ENCODE peak calls at places on chromosome X, in four cellular contexts. E is naive thymus-derived CD4-positive, alpha-beta T cell; J is D341Med; Z is stimulated activated CD8-positive, alpha-beta memory T cell treated with anti-CD3 and anti-CD28 coated beads, Interleukin-2, amount 100 ng/mL, for 48 hours. G is an unnamed sample.

GRCh38 chrX:38375888-38376287 is 23.5 kb downstream of the OTC start:
- DNase-seq in E (no peak), J (peak), Z (no peak), G (peak)

GRCh38 chrX:13051529-13052172 is 7.2 kb upstream of the FAM9C start:
- DNase-seq in E (peak), J (no peak), Z (no peak), G (no peak)

GRCh38 chrX:19981987-19982386 is 8.9 kb downstream of the BCLAF3 start:
- DNase-seq in E (no peak), J (no peak), Z (no peak), G (no peak)

GRCh38 chrX:70422886-70423336 is at the start of gene GDPD2:
- DNase-seq in E (no peak), J (no peak), Z (no peak), G (peak)

GRCh38 chrX:14508025-14508690 is 21.2 kb upstream of the GLRA2 start:
- DNase-seq in E (no peak), J (no peak), Z (no peak), G (no peak)

GRCh38 chrX:107940095-107940494 is 42.1 kb downstream of the TEX13B start:
- DNase-seq in E (no peak), J (no peak), Z (no peak), G (no peak)

GRCh38 chrX:154840856-154841255 is 6.4 kb upstream of the SMIM9 start:
- DNase-seq in E (peak), J (peak), Z (no peak), G (peak)

GRCh38 chrX:134849390-134849789 is 141.4 kb upstream of the SMIM10 start:
- DNase-seq in E (no peak), J (no peak), Z (no peak), G (no peak)

GRCh38 chrX:124426273-124426672 is 79.9 kb downstream of the SH2D1A start:
- DNase-seq in E (no peak), J (no peak), Z (no peak), G (no peak)

GRCh38 chrX:77505227-77505626 is 58.0 kb downstream of the FGF16 start:
- DNase-seq in E (no peak), J (no peak), Z (no peak), G (no peak)

GRCh38 chrX:81390244-81390643 is 188.3 kb downstream of the SH3BGRL start:
- DNase-seq in E (no peak), J (no peak), Z (no peak), G (no peak)

GRCh38 chrX:357693-358471 is 28.8 kb downstream of the PPP2R3B start:
- DNase-seq in E (peak), J (no peak), Z (no peak), G (no peak)

GRCh38 chrX:43876680-43877079 is 5.6 kb downstream of the MAOB start:
- DNase-seq in E (no peak), J (no peak), Z (no peak), G (no peak)